ENCODE peak calls at places on chromosomes 1 and 21, in ten cellular contexts. J, L, T, F, W, A, E, K, S and Y are unnamed samples.
A peak's percentile ranks its signal among the peaks of the same experiment; 100 is the strongest.

GRCh38 chr1:89603651-89604413 is 29.1 kb upstream of the LRRC8C start:
- DNase-seq in J (no peak), L (peak; percentile 62), T (no peak), F (no peak), W (no peak), A (no peak), E (no peak), K (no peak), S (no peak), Y (no peak)

GRCh38 chr1:228039986-228040385 is 33.2 kb downstream of the WNT3A start:
- DNase-seq in J (no peak), L (no peak), T (no peak), F (no peak), W (no peak), A (no peak), E (no peak), K (no peak), S (no peak), Y (no peak)

GRCh38 chr21:34914239-34914638 is 134.9 kb downstream of the RUNX1 start:
- DNase-seq in J (no peak), L (no peak), T (no peak), F (no peak), W (no peak), A (no peak), E (no peak), K (no peak), S (no peak), Y (no peak)

GRCh38 chr1:110687244-110687643 is 12.5 kb upstream of the KCNA3 start:
- DNase-seq in J (no peak), L (peak; percentile 60), T (no peak), F (no peak), W (no peak), A (no peak), E (no peak), K (no peak), S (no peak), Y (no peak)

GRCh38 chr1:247906504-247907047 is 11.2 kb downstream of the OR2W3 start:
- DNase-seq in J (peak; percentile 25), L (peak; percentile 32), T (no peak), F (no peak), W (no peak), A (no peak), E (no peak), K (no peak), S (no peak), Y (no peak)

GRCh38 chr1:27332536-27333281 is 9.1 kb upstream of the SYTL1 start:
- DNase-seq in J (peak; percentile 39), L (peak; percentile 16), T (no peak), F (no peak), W (no peak), A (no peak), E (peak; percentile 56), K (peak; percentile 44), S (no peak), Y (no peak)

GRCh38 chr1:38997901-38998190 is 6.8 kb downstream of the AKIRIN1 start:
- DNase-seq in J (no peak), L (no peak), T (no peak), F (no peak), W (no peak), A (no peak), E (no peak), K (no peak), S (no peak), Y (no peak)

GRCh38 chr1:40079774-40080390 is 17.2 kb downstream of the PPT1 start:
- DNase-seq in J (no peak), L (no peak), T (no peak), F (no peak), W (no peak), A (no peak), E (no peak), K (no peak), S (no peak), Y (no peak)

GRCh38 chr1:216190438-216190837 is 232.8 kb downstream of the USH2A start:
- DNase-seq in J (no peak), L (no peak), T (no peak), F (no peak), W (no peak), A (no peak), E (no peak), K (no peak), S (no peak), Y (no peak)

DNA sequence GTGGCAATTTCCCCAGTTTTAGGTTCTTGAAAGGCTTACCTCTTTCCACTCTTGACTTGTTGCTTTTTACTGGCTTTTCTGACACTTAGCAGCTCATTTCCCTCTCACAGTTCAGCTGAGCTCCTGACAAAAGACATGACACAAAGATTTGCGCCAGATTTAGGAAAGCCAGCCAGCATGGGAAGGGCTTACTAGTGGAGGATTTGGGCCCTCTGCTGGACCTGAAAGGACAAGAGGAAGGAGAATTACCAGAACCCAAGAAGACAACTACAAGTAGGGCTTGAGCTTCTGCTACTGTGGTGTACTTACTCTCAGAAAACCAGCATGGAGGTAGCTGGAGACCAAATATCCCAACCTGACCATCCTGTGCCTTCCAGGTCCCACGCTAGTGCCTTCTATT is 784.5 kb downstream of the BRINP3 start:
- DNase-seq in J (no peak), L (no peak), T (no peak), F (no peak), W (no peak), A (no peak), E (no peak), K (no peak), S (peak; percentile 30), Y (no peak)
- TF ChIP-seq CTCF in J (no peak), L (no peak), T (no peak), F (no peak), W (peak; percentile 10), A (no peak), E (no peak), K (no peak), S (no peak), Y (no peak)

DNA sequence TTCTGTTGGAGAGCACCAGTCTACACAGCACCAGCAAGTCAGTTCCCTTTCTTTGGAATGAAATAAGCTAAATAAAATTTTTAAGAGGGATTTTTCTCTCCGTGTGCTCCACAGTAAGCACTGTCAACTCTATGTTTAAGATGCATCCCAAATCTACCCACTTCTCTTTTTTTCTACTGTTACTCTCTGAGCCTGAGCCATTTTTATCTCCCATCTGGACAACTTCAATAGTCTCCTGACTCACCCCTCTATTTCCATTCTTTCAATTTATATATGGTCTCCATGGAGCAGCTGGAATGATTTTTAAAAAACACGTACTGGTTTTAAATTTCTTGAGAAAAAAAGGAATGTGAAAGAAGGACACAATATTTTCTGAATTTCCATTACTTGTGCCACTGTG is 24.7 kb upstream of the CCT8 start:
- DNase-seq in J (no peak), L (peak; percentile 23), T (no peak), F (no peak), W (no peak), A (no peak), E (no peak), K (no peak), S (no peak), Y (no peak)
- TF ChIP-seq POLR2A in J (no peak), L (no peak), T (no peak), F (no peak), W (no peak), A (no peak), E (no peak), K (no peak), S (no peak), Y (no peak)

DNA sequence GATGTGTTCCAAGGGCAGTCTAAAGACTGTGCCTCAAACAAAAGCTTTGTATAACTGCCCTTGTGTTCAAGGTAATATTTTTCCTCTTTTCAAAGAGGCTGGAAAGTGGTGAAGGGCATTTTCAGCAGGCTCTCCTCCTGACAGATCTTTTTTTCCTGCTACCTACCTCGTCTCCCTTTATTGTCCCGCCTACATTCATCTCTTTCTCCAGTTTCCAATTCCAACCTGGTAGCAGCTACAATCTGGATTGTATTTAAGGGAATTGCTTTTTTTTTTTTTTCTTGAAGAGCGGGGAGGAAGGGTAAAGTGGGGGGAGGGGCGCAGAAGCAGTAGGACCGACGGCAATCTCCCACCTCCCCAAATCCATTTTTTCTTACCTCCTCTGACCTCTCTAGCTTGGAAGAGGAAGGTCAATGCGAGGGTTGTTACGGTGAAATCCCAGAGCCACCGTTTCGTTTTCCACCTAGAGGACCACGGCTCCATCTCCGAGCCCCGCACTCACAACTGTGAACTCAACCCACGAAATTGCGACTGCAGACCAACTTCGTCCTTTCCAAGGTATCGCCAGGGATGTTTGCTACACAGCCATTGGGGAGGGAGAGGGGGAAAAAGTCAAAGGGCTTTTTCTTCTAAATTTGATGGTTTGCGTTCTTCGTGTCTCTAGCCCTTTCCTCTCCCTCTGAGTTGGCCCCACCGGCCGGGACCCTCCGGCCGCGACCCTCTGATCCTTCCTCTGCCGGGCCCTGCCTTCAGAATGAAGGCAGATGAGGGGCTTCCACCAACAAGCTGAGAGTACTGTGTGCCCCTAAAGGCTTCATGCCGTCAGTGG is at the start of gene COL11A1:
- DNase-seq in J (no peak), L (no peak), T (no peak), F (no peak), W (no peak), A (no peak), E (no peak), K (no peak), S (no peak), Y (no peak)
- H3K4me3 ChIP-seq in J (peak within 1 kb of the TSS; percentile 7), L (peak within 1 kb of the TSS; percentile 55), T (no peak within 1 kb of the TSS), F (peak within 1 kb of the TSS; percentile 10), W (no peak within 1 kb of the TSS), A (peak within 1 kb of the TSS; percentile 55), E (peak within 1 kb of the TSS; percentile 43), K (no peak within 1 kb of the TSS), S (peak within 1 kb of the TSS; percentile 51), Y (no peak within 1 kb of the TSS)

DNA sequence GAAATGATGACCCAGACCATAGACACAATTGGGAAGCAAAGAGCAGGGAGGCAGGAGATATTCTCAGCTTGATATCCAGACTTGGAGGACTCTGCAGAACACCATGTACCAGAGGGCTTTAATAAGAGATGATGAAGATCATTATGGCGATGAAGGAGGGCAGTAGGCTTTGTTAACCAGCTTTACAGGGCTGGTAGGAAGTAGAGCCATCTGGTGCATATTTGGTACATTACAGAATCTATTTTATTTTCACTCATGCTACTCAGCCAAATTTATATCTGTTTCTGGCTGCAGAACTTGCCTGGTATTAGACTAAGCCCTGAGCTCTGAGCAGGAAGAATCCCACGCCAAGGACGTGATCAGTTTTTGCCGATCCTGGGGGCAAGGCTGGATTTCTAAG is 61.8 kb upstream of the SYT6 start:
- DNase-seq in J (no peak), L (no peak), T (no peak), F (no peak), W (no peak), A (no peak), E (no peak), K (no peak), S (no peak), Y (no peak)
- TF ChIP-seq CTCF in J (no peak), L (no peak), T (no peak), F (no peak), W (no peak), A (no peak), E (no peak), K (no peak), S (no peak), Y (no peak)

DNA sequence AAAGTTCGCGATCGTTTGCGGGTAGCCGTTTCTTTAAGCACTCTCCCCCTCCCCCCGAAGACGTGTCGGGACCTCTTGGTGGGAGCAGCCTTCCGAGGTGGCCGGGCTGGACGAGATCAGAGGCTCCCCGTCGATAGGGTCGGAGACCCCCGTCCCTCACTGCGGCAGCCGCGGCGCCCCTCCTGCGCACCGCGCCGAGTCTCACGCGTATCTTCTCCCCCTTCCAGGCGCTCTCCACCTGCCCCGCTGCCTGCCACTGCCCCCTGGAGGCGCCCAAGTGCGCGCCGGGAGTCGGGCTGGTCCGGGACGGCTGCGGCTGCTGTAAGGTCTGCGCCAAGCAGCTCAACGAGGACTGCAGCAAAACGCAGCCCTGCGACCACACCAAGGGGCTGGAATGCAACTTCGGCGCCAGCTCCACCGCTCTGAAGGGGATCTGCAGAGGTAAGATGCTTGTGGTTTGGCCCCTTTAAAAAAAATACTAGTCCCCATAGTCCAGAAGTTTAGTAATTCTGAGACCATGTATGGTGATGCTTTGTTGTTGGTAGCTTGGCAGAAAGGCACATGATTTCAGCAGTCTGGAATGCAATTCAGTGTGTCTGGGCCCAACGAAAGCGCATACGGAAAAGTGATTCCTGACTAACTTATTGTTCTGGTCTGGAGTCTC is 709 bp downstream of the CCN1 start:
- DNase-seq in J (peak; percentile 80), L (peak; percentile 69), T (no peak), F (peak; percentile 76), W (no peak), A (peak; percentile 74), E (peak; percentile 84), K (peak; percentile 83), S (peak; percentile 76), Y (no peak)
- TF ChIP-seq POLR2A in J (no peak), L (peak; percentile 92), T (no peak), F (no peak), W (no peak), A (peak; percentile 33), E (no peak), K (no peak), S (no peak), Y (no peak)